ENCODE peak calls at places on chromosomes 7 and 10, in four cellular contexts. One of them, this sample, is unnamed. For H3K27me3 and H3K36me3, the result is how much of the 10 kb centered on the place peaks cover.

GRCh38 chr10:77264107-77264506 is 373.5 kb downstream of the KCNMA1 start:
- DNase-seq in adipocyte: no peak
- DNase-seq in GM23248: no peak
- DNase-seq in WERI-Rb-1: no peak
- DNase-seq in this sample: no peak

GRCh38 chr10:71975087-71975890 is 11.1 kb downstream of the CHST3 start:
- DNase-seq in adipocyte: peak
- DNase-seq in GM23248: peak
- DNase-seq in WERI-Rb-1: no peak
- DNase-seq in this sample: peak

GRCh38 chr10:68955414-68955785 is 570 bp upstream of the DDX21 start:
- DNase-seq in adipocyte: peak
- DNase-seq in GM23248: peak
- DNase-seq in WERI-Rb-1: peak
- DNase-seq in this sample: peak

GRCh38 chr10:87771871-87772500 is 46.0 kb downstream of the ATAD1 start:
- DNase-seq in adipocyte: peak
- DNase-seq in GM23248: peak
- DNase-seq in WERI-Rb-1: no peak
- DNase-seq in this sample: no peak

GRCh38 chr7:37438879-37439278 is 9.8 kb downstream of the ELMO1 start:
- DNase-seq in adipocyte: no peak
- DNase-seq in GM23248: no peak
- DNase-seq in WERI-Rb-1: no peak
- DNase-seq in this sample: no peak

GRCh38 chr7:143929224-143929920 is 5.7 kb upstream of the OR2F2 start:
- DNase-seq in adipocyte: peak
- DNase-seq in GM23248: peak
- DNase-seq in WERI-Rb-1: no peak
- DNase-seq in this sample: no peak

GRCh38 chr10:62426086-62426485 is 51.9 kb downstream of the ZNF365 start:
- DNase-seq in adipocyte: no peak
- DNase-seq in GM23248: peak
- DNase-seq in WERI-Rb-1: no peak
- DNase-seq in this sample: no peak

GRCh38 chr7:1662767-1663166 is 7.3 kb upstream of the ELFN1 start:
- DNase-seq in adipocyte: no peak
- DNase-seq in GM23248: no peak
- DNase-seq in WERI-Rb-1: no peak
- DNase-seq in this sample: peak

GRCh38 chr7:149844445-149844844 is 6.3 kb downstream of the ZNF862 start:
- DNase-seq in adipocyte: no peak
- DNase-seq in GM23248: no peak
- DNase-seq in WERI-Rb-1: no peak
- DNase-seq in this sample: no peak

GRCh38 chr7:51700593-51701215 is 384.1 kb upstream of the COBL start:
- DNase-seq in adipocyte: no peak
- DNase-seq in GM23248: no peak
- DNase-seq in WERI-Rb-1: no peak
- DNase-seq in this sample: no peak

GRCh38 chr7:101795461-101795860 is 22.0 kb upstream of the CUX1 start:
- DNase-seq in adipocyte: no peak
- DNase-seq in GM23248: no peak
- DNase-seq in WERI-Rb-1: no peak
- DNase-seq in this sample: no peak

GRCh38 chr10:123509338-123509737 is 156.8 kb upstream of the GPR26 start:
- DNase-seq in adipocyte: no peak
- DNase-seq in GM23248: no peak
- DNase-seq in WERI-Rb-1: no peak
- DNase-seq in this sample: no peak

GRCh38 chr7:157402388-157402703 is 65.5 kb downstream of the DNAJB6 start:
- DNase-seq in adipocyte: no peak
- DNase-seq in GM23248: no peak
- DNase-seq in WERI-Rb-1: no peak
- DNase-seq in this sample: no peak

GRCh38 chr7:136528329-136528728 is 340.1 kb upstream of the CHRM2 start:
- DNase-seq in adipocyte: peak
- DNase-seq in GM23248: peak
- DNase-seq in WERI-Rb-1: no peak
- DNase-seq in this sample: no peak

GRCh38 chr7:41696323-41696916 is 6.5 kb downstream of the INHBA start:
- DNase-seq in adipocyte: peak
- DNase-seq in GM23248: peak
- DNase-seq in WERI-Rb-1: peak
- DNase-seq in this sample: peak

GRCh38 chr10:23195846-23196200 is 3.7 kb downstream of the PTF1A start:
- DNase-seq in adipocyte: no peak
- DNase-seq in GM23248: no peak
- DNase-seq in WERI-Rb-1: no peak
- DNase-seq in this sample: peak
- H3K27me3 ChIP-seq in adipocyte: half or more
- H3K27me3 ChIP-seq in GM23248: half or more
- H3K27me3 ChIP-seq in WERI-Rb-1: half or more
- H3K27me3 ChIP-seq in this sample: half or more

DNA sequence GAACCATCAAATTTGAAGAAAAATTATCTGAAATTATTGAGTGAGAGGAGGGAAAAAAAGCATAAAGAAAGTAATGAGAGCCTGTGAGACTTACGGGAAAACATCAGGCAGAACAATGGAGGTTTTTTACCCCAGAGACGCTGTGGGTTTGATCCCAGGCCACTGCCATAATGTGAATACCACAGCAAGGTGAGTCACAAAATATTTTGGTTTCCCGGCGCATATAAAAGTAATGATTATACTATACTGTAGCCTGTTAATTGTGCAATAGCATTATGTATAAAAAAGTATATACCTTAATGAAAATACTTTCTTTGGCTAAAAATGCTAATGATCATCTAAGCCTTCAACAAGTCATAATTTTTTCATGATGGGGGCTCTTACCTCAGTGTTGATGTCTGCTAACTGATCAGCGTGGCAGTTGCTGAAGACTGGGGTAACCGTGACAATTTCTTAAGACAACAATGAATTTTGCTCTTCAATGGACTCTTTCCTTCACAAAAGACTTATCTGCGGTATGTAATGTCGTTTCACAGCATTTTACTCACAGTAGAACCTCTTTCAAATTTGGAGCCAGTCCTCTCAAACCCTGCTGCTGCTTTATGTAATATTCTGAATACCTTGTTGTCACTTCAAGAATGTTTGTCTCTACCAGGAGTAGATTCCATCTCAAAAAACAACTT is 97.0 kb upstream of the FAM20C start:
- DNase-seq in adipocyte: no peak
- DNase-seq in GM23248: peak
- DNase-seq in WERI-Rb-1: no peak
- DNase-seq in this sample: no peak
- H3K4me3 ChIP-seq in adipocyte: no peak
- H3K4me3 ChIP-seq in GM23248: no peak
- H3K4me3 ChIP-seq in WERI-Rb-1: no peak
- H3K4me3 ChIP-seq in this sample: peak

DNA sequence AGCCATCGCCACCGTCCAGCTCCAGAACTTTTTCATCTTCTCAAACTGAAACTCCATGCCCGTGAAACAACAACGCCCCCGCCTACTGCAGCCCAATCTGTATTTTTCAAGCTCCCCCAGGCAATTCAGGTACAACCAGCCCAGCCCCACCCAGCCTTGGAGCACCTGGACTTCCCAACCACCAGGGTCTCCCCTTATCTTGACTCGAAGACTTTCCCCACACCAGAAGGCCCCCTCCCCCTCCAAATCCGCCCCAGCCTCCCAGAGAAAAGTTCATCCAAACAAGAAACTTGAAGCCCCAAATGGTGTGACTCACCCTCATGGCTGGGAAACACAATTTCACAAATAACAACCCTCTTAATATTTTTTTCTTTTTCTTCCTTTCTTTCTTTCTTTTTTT is 10.6 kb downstream of the ZCCHC24 start:
- DNase-seq in adipocyte: peak
- DNase-seq in GM23248: peak
- DNase-seq in WERI-Rb-1: no peak
- DNase-seq in this sample: peak
- H3K36me3 ChIP-seq in adipocyte: half or more
- H3K36me3 ChIP-seq in GM23248: under half
- H3K36me3 ChIP-seq in WERI-Rb-1: under half
- H3K36me3 ChIP-seq in this sample: under half

GRCh38 chr10:98023024-98023423 is 7.4 kb downstream of the CRTAC1 start:
- DNase-seq in adipocyte: no peak
- DNase-seq in GM23248: no peak
- DNase-seq in WERI-Rb-1: no peak
- DNase-seq in this sample: no peak
- H3K27me3 ChIP-seq in adipocyte: half or more
- H3K27me3 ChIP-seq in GM23248: under half
- H3K27me3 ChIP-seq in WERI-Rb-1: under half
- H3K27me3 ChIP-seq in this sample: under half

DNA sequence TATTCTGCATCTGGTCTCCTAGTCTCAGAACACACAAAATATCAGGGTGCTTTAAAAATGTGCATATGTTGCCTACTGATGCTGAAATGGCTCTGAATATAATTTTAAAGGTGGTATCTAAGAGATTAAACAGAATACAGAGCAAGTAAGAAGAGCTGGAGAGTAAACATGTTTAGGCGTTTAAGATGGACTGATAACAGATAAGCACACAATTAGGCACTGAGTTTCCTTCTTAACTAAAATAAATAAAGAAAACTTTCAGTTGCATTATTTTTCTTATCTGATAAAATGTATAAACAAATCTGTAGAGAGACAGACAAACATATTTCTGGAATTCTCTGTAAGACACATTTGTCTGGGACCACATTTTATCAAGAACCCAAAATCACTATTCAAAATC is 35.6 kb upstream of the DGKB start:
- DNase-seq in adipocyte: no peak
- DNase-seq in GM23248: no peak
- DNase-seq in WERI-Rb-1: no peak
- DNase-seq in this sample: no peak
- H3K4me3 ChIP-seq in adipocyte: no peak
- H3K4me3 ChIP-seq in GM23248: no peak
- H3K4me3 ChIP-seq in WERI-Rb-1: no peak
- H3K4me3 ChIP-seq in this sample: no peak

GRCh38 chr7:23185980-23186379 is 4.1 kb downstream of the NUP42 start:
- DNase-seq in adipocyte: no peak
- DNase-seq in GM23248: no peak
- DNase-seq in WERI-Rb-1: no peak
- DNase-seq in this sample: no peak

GRCh38 chr7:23196306-23196705 is 14.5 kb downstream of the NUP42 start:
- DNase-seq in adipocyte: no peak
- DNase-seq in GM23248: no peak
- DNase-seq in WERI-Rb-1: no peak
- DNase-seq in this sample: no peak

GRCh38 chr7:23191022-23191421 is 9.2 kb downstream of the NUP42 start:
- DNase-seq in adipocyte: no peak
- DNase-seq in GM23248: no peak
- DNase-seq in WERI-Rb-1: no peak
- DNase-seq in this sample: no peak
- H3K36me3 ChIP-seq in adipocyte: half or more
- H3K36me3 ChIP-seq in GM23248: half or more
- H3K36me3 ChIP-seq in WERI-Rb-1: half or more
- H3K36me3 ChIP-seq in this sample: under half

GRCh38 chr7:135168489-135169140 is 1.9 kb downstream of the CYREN start:
- DNase-seq in adipocyte: no peak
- DNase-seq in GM23248: no peak
- DNase-seq in WERI-Rb-1: no peak
- DNase-seq in this sample: peak
- H3K27me3 ChIP-seq in adipocyte: under half
- H3K27me3 ChIP-seq in GM23248: under half
- H3K27me3 ChIP-seq in WERI-Rb-1: under half
- H3K27me3 ChIP-seq in this sample: under half

GRCh38 chr10:51076442-51076841 is 2.2 kb downstream of the PRKG1 start:
- DNase-seq in adipocyte: peak
- DNase-seq in GM23248: no peak
- DNase-seq in WERI-Rb-1: no peak
- DNase-seq in this sample: no peak

GRCh38 chr10:51075802-51076201 is 1.5 kb downstream of the PRKG1 start:
- DNase-seq in adipocyte: no peak
- DNase-seq in GM23248: no peak
- DNase-seq in WERI-Rb-1: no peak
- DNase-seq in this sample: no peak

GRCh38 chr10:51074238-51075028 is at the start of gene PRKG1:
- DNase-seq in adipocyte: peak
- DNase-seq in GM23248: peak
- DNase-seq in WERI-Rb-1: peak
- DNase-seq in this sample: peak

GRCh38 chr10:51073461-51074237 is 638 bp upstream of the PRKG1 start:
- DNase-seq in adipocyte: peak
- DNase-seq in GM23248: peak
- DNase-seq in WERI-Rb-1: no peak
- DNase-seq in this sample: peak

GRCh38 chr10:51073035-51073434 is 1.3 kb upstream of the PRKG1 start:
- DNase-seq in adipocyte: no peak
- DNase-seq in GM23248: no peak
- DNase-seq in WERI-Rb-1: no peak
- DNase-seq in this sample: no peak
- H3K4me3 ChIP-seq in adipocyte: peak
- H3K4me3 ChIP-seq in GM23248: peak
- H3K4me3 ChIP-seq in WERI-Rb-1: no peak
- H3K4me3 ChIP-seq in this sample: no peak

GRCh38 chr10:100988166-100988565 is 823 bp downstream of the TWNK start:
- DNase-seq in adipocyte: no peak
- DNase-seq in GM23248: no peak
- DNase-seq in WERI-Rb-1: no peak
- DNase-seq in this sample: no peak

GRCh38 chr10:100987685-100988049 is 324 bp downstream of the TWNK start:
- DNase-seq in adipocyte: no peak
- DNase-seq in GM23248: no peak
- DNase-seq in WERI-Rb-1: no peak
- DNase-seq in this sample: no peak

GRCh38 chr10:100985336-100985735 is 2.0 kb downstream of the MRPL43 start:
- DNase-seq in adipocyte: no peak
- DNase-seq in GM23248: no peak
- DNase-seq in WERI-Rb-1: no peak
- DNase-seq in this sample: no peak

GRCh38 chr10:100986952-100987684 is at the start of the genes MRPL43 and TWNK:
- DNase-seq in adipocyte: peak
- DNase-seq in GM23248: peak
- DNase-seq in WERI-Rb-1: peak
- DNase-seq in this sample: peak

GRCh38 chr10:100986623-100986951 is 710 bp downstream of the MRPL43 start:
- DNase-seq in adipocyte: no peak
- DNase-seq in GM23248: no peak
- DNase-seq in WERI-Rb-1: no peak
- DNase-seq in this sample: no peak
- H3K36me3 ChIP-seq in adipocyte: under half
- H3K36me3 ChIP-seq in GM23248: under half
- H3K36me3 ChIP-seq in WERI-Rb-1: half or more
- H3K36me3 ChIP-seq in this sample: under half

GRCh38 chr10:97183314-97183713 is 2.4 kb downstream of the SLIT1 start:
- DNase-seq in adipocyte: no peak
- DNase-seq in GM23248: no peak
- DNase-seq in WERI-Rb-1: no peak
- DNase-seq in this sample: no peak

GRCh38 chr10:97184971-97185325 is 811 bp downstream of the SLIT1 start:
- DNase-seq in adipocyte: no peak
- DNase-seq in GM23248: no peak
- DNase-seq in WERI-Rb-1: no peak
- DNase-seq in this sample: no peak

GRCh38 chr10:97180367-97180763 is 5.4 kb downstream of the SLIT1 start:
- DNase-seq in adipocyte: no peak
- DNase-seq in GM23248: no peak
- DNase-seq in WERI-Rb-1: no peak
- DNase-seq in this sample: no peak

GRCh38 chr10:97180986-97181385 is 4.8 kb downstream of the SLIT1 start:
- DNase-seq in adipocyte: no peak
- DNase-seq in GM23248: no peak
- DNase-seq in WERI-Rb-1: no peak
- DNase-seq in this sample: no peak

GRCh38 chr10:97182327-97182990 is 3.3 kb downstream of the SLIT1 start:
- DNase-seq in adipocyte: no peak
- DNase-seq in GM23248: no peak
- DNase-seq in WERI-Rb-1: no peak
- DNase-seq in this sample: no peak
- H3K27me3 ChIP-seq in adipocyte: half or more
- H3K27me3 ChIP-seq in GM23248: half or more
- H3K27me3 ChIP-seq in WERI-Rb-1: under half
- H3K27me3 ChIP-seq in this sample: under half